ENCODE peak calls at places on chromosome 2, in four cellular contexts. A is GM12891, Z is GM12878, K is K562. M is an unnamed sample.

GRCh38 chr2:31962757-31963361 is 47.9 kb downstream of the MEMO1 start:
- DNase-seq in A (no peak), Z (no peak), K (no peak), M (no peak)

GRCh38 chr2:64405476-64406406 is 48.2 kb upstream of the LGALSL start:
- DNase-seq in A (no peak), Z (no peak), K (no peak), M (no peak)

GRCh38 chr2:28377201-28377816 is 15.3 kb upstream of the FOSL2 start:
- DNase-seq in A (no peak), Z (no peak), K (no peak), M (no peak)

GRCh38 chr2:30257266-30258214 is 26.2 kb downstream of the LBH start:
- DNase-seq in A (no peak), Z (no peak), K (no peak), M (no peak)

GRCh38 chr2:23200056-23200455 is 184.9 kb upstream of the KLHL29 start:
- DNase-seq in A (no peak), Z (no peak), K (no peak), M (no peak)

GRCh38 chr2:16182841-16183240 is 242.5 kb downstream of the MYCN start:
- DNase-seq in A (no peak), Z (no peak), K (no peak), M (no peak)

GRCh38 chr2:40287201-40287600 is 164.7 kb downstream of the SLC8A1 start:
- DNase-seq in A (no peak), Z (no peak), K (no peak), M (no peak)

GRCh38 chr2:39881948-39882347 is 102.9 kb upstream of the THUMPD2 start:
- DNase-seq in A (no peak), Z (no peak), K (no peak), M (no peak)

GRCh38 chr2:39266139-39266805 is 22.5 kb upstream of the CDKL4 start:
- DNase-seq in A (no peak), Z (peak), K (no peak), M (no peak)

GRCh38 chr2:70104231-70105111 is 17.2 kb downstream of the PCBP1 start:
- DNase-seq in A (no peak), Z (no peak), K (peak), M (peak)

GRCh38 chr2:42327125-42327524 is 33.9 kb downstream of the COX7A2L start:
- DNase-seq in A (no peak), Z (no peak), K (no peak), M (no peak)

GRCh38 chr2:226030369-226031077 is 631.0 kb downstream of the NYAP2 start:
- DNase-seq in A (no peak), Z (no peak), K (no peak), M (no peak)

GRCh38 chr2:98126061-98126460 is 39.1 kb downstream of the VWA3B start:
- DNase-seq in A (no peak), Z (no peak), K (no peak), M (no peak)

GRCh38 chr2:69933254-69933828 is 18.4 kb downstream of the MXD1 start:
- DNase-seq in A (no peak), Z (no peak), K (no peak), M (no peak)

GRCh38 chr2:647691-648231 is 29.4 kb downstream of the TMEM18 start:
- DNase-seq in A (no peak), Z (no peak), K (no peak), M (no peak)

GRCh38 chr2:68027959-68028358 is 34.8 kb downstream of the C1D start:
- DNase-seq in A (no peak), Z (no peak), K (no peak), M (no peak)

GRCh38 chr2:54597153-54597827 is 126.2 kb upstream of the EML6 start:
- DNase-seq in A (no peak), Z (no peak), K (no peak), M (no peak)

GRCh38 chr2:10467401-10467800 is 19.3 kb upstream of the ODC1 start:
- DNase-seq in A (no peak), Z (no peak), K (no peak), M (no peak)

GRCh38 chr2:14628906-14629305 is 3.6 kb upstream of the LRATD1 start:
- DNase-seq in A (no peak), Z (no peak), K (no peak), M (no peak)

GRCh38 chr2:238853724-238854123 is 5.8 kb downstream of the TWIST2 start:
- DNase-seq in A (no peak), Z (no peak), K (no peak), M (no peak)

GRCh38 chr2:52964916-52965530 is 802.6 kb upstream of the CHAC2 start:
- DNase-seq in A (no peak), Z (no peak), K (no peak), M (no peak)

GRCh38 chr2:109529532-109530449 is 84.0 kb downstream of the SEPTIN10 start:
- DNase-seq in A (no peak), Z (no peak), K (no peak), M (no peak)

GRCh38 chr2:214451516-214451915 is 40.7 kb downstream of the VWC2L start:
- DNase-seq in A (no peak), Z (no peak), K (no peak), M (no peak)

GRCh38 chr2:106147159-106147558 is 46.9 kb downstream of the UXS1 start:
- DNase-seq in A (no peak), Z (no peak), K (no peak), M (no peak)

GRCh38 chr2:237894396-237894979 is 35.1 kb downstream of the RAMP1 start:
- DNase-seq in A (no peak), Z (no peak), K (no peak), M (no peak)

GRCh38 chr2:216015722-216016464 is 2.5 kb upstream of the MREG start:
- DNase-seq in A (no peak), Z (peak), K (no peak), M (no peak)

GRCh38 chr2:80117401-80117800 is 187.2 kb downstream of the LRRTM1 start:
- DNase-seq in A (no peak), Z (no peak), K (no peak), M (no peak)

GRCh38 chr2:127655209-127656073 is 9.5 kb downstream of the GPR17 start:
- DNase-seq in A (no peak), Z (no peak), K (no peak), M (no peak)

GRCh38 chr2:23380562-23381065 is 4.4 kb upstream of the KLHL29 start:
- DNase-seq in A (no peak), Z (peak), K (no peak), M (no peak)

GRCh38 chr2:159213296-159213695 is 73.2 kb downstream of the WDSUB1 start:
- DNase-seq in A (no peak), Z (no peak), K (no peak), M (no peak)

GRCh38 chr2:77095096-77095495 is 427.1 kb downstream of the LRRTM4 start:
- DNase-seq in A (no peak), Z (no peak), K (no peak), M (no peak)

GRCh38 chr2:98669675-98670074 is 61.3 kb downstream of the MGAT4A start:
- DNase-seq in A (no peak), Z (no peak), K (no peak), M (no peak)

GRCh38 chr2:121910139-121910538 is 154.7 kb downstream of the TSN start:
- DNase-seq in A (no peak), Z (no peak), K (no peak), M (no peak)

GRCh38 chr2:45006041-45006941 is 3.0 kb downstream of the SIX2 start:
- DNase-seq in A (no peak), Z (no peak), K (no peak), M (no peak)

GRCh38 chr2:12567411-12567810 is 149.3 kb upstream of the TRIB2 start:
- DNase-seq in A (no peak), Z (no peak), K (no peak), M (no peak)

GRCh38 chr2:226999676-227000075 is 163.8 kb downstream of the RHBDD1 start:
- DNase-seq in A (no peak), Z (no peak), K (no peak), M (no peak)

GRCh38 chr2:24515841-24516240 is 24.8 kb downstream of the NCOA1 start:
- DNase-seq in A (no peak), Z (no peak), K (no peak), M (no peak)

GRCh38 chr2:218428846-218429558 is 10.1 kb downstream of the VIL1 start:
- DNase-seq in A (no peak), Z (no peak), K (no peak), M (no peak)

DNA sequence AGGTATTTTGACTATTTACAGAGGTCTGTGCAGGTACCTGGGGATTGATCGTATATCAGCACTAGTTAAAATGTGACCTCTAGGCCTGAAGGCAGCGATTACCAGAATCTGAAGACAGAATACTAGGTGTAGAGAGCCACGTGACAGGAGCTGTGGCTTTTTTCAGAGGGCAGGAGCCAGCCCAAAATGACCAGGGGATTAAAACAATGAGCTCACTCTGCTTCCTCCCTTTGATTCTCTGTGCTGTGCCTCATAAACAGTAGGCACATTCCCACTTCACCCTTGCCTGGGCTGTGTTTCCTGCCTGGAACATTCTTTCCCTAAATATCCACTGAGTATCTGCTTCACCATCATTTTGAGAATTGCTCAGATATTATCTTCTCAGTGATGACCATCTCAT is 15.2 kb downstream of the ITGAV start:
- DNase-seq in A (no peak), Z (no peak), K (no peak), M (no peak)
- TF ChIP-seq SPI1 in A (no peak), Z (no peak), K (no peak), M (no peak)

DNA sequence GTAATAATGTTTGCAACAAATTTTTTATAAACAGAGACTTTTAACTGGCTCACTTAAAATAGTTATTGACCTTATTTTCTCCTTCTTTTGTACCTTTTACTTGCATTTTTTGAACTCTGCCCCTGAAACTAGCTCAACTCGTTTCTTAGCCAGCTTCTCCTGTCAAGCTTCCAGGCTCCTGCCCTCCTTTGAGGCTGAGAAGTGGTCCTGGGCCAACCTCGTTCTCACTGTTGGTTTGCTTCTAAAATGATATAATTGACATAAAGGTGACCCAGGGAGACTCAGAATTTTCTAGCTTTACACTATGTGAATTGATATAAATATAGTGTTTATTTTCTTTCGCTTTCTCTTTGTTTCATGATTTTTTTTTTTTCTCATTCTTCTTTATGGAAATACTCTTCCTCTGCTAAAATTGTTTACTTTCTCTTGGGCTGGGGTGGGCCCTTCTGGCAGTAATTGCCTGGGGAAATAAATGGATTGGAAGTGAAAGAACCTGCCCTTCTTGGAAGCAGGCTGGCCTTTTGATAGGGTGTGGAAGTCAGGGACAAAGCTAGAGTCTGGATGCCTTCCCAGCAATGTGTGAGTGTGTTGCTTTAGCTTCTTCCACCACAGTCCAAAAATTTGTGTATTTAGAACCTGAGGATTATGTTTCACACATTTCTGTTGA is 30.7 kb downstream of the GPD2 start:
- DNase-seq in A (no peak), Z (no peak), K (no peak), M (no peak)
- TF ChIP-seq SPI1 in A (no peak), Z (no peak), K (no peak), M (no peak)

GRCh38 chr2:190909680-190910079 is 29.1 kb downstream of the GLS start:
- DNase-seq in A (no peak), Z (no peak), K (no peak), M (no peak)

GRCh38 chr2:190910341-190911136 is 29.9 kb downstream of the GLS start:
- DNase-seq in A (no peak), Z (no peak), K (no peak), M (no peak)

GRCh38 chr2:190913725-190914124 is 33.1 kb downstream of the GLS start:
- DNase-seq in A (no peak), Z (no peak), K (no peak), M (no peak)

GRCh38 chr2:190911813-190912212 is 31.2 kb downstream of the GLS start:
- DNase-seq in A (no peak), Z (peak), K (no peak), M (no peak)

GRCh38 chr2:190912731-190913130 is 32.1 kb downstream of the GLS start:
- DNase-seq in A (no peak), Z (no peak), K (no peak), M (no peak)
- TF ChIP-seq SPI1 in A (no peak), Z (no peak), K (no peak), M (no peak)

GRCh38 chr2:212227755-212228154 is 310.8 kb downstream of the ERBB4 start:
- DNase-seq in A (no peak), Z (no peak), K (no peak), M (no peak)
- TF ChIP-seq SPI1 in A (no peak), Z (no peak), K (no peak), M (no peak)

DNA sequence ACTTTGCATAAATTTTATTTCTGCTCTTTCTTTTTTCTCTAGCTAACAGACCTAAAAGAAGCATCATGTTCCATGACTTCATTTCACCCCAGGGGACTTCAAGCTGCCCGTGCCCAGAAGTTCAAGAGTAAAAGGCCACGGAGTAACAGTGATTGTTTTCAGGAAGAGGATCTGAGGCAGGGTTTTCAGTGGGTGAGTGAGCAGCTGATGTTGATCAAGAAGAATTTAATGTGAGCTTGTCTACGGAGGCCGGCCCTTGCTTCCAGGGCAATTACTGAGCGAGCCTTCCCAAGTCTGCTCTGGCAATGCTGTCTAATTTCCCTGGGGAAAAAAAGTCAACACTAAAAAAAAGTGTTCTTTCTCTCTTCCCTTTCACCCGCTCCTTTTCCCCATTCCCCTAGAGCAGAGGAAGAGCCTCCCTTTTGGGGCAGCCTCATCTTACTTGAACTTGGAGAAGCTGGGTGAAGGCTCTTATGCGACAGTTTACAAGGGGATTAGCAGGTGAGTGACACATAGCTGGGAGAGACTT is 1.2 kb downstream of the CDK15 start:
- DNase-seq in A (no peak), Z (no peak), K (no peak), M (no peak)
- TF ChIP-seq SPI1 in A (no peak), Z (no peak), K (no peak), M (no peak)

DNA sequence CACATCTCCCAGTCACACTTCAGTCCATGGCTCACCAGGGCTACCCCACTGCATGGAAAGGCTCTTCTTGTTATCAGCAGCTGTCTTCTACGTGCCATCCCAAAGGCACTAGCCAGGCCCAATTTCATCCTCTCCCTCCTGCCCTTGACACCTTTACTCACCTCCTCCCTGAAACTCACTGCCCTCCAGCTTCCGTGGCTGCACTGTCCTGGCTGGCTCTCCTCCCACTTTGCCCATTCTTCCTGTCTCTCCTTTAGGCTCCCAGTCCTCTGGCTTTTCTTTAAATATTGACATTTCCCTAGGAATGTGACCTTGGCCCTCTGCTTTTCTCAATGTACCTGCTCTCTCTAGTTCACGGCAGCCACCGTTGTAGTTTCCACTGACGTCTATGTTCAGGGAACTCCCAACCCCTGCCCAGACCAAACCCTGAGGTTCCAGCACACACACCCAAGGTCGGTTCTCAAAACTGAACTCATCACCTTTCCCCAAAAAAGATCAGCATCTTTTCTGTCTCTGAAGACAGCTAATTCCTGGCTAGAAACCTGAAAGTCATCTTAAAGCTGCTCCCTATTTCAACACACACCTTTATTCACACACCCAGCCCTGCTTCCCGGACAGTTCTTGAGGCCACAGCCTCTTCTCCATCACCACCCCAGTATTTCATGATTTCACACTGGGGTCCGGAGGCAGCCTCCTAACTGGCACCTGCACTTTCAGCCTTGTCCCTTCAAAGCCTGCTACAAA is 36.7 kb downstream of the WDFY1 start:
- DNase-seq in A (no peak), Z (no peak), K (no peak), M (no peak)
- TF ChIP-seq SPI1 in A (no peak), Z (no peak), K (no peak), M (no peak)

M was measured in HL-60.